ENCODE peak calls at places on chromosome 3, in eight cellular contexts. I is fibroblast of mammary gland, Y is GM12865, G is A549, D is mucosa of descending colon, V is AG10803, W is adrenal gland, F is body of pancreas. U is an unnamed sample.

GRCh38 chr3:170058127-170058526 is 20.3 kb downstream of the GPR160 start:
- DNase-seq in W (no peak), V (no peak), D (no peak), F (no peak), Y (peak), I (no peak), G (no peak), U (no peak)

GRCh38 chr3:17301271-17301670 is 416.5 kb downstream of the PLCL2 start:
- DNase-seq in G (no peak), F (no peak), V (no peak), Y (no peak), D (no peak), W (peak), I (peak), U (no peak)

GRCh38 chr3:34008191-34008590 is 209.8 kb downstream of the PDCD6IP start:
- DNase-seq in F (no peak), D (no peak), G (no peak), Y (no peak), W (no peak), I (peak), V (peak), U (no peak)

GRCh38 chr3:147937341-147937740 is 528.2 kb downstream of the ZIC1 start:
- DNase-seq in I (no peak), W (no peak), G (no peak), F (no peak), Y (no peak), V (no peak), D (no peak), U (peak)

GRCh38 chr3:141051641-141052569 is 758 bp downstream of the SPSB4 start:
- DNase-seq in I (peak), F (peak), W (no peak), V (no peak), D (no peak), G (peak), Y (no peak), U (peak)

GRCh38 chr3:55090746-55091145 is 162.9 kb upstream of the LRTM1 start:
- DNase-seq in I (no peak), V (no peak), F (no peak), Y (no peak), G (no peak), W (no peak), D (no peak), U (no peak)

GRCh38 chr3:185046623-185047022 is 106.2 kb downstream of the C3orf70 start:
- DNase-seq in W (no peak), G (no peak), F (no peak), Y (no peak), I (no peak), V (no peak), D (no peak), U (no peak)

GRCh38 chr3:58988041-58988440 is 61.8 kb downstream of the CFAP20DC start:
- DNase-seq in G (no peak), V (no peak), Y (no peak), F (no peak), I (no peak), D (no peak), W (no peak), U (no peak)

GRCh38 chr3:184741798-184742675 is 30.2 kb upstream of the MAGEF1 start:
- DNase-seq in G (no peak), Y (no peak), D (no peak), I (no peak), W (no peak), V (no peak), F (no peak), U (no peak)

GRCh38 chr3:43388909-43389308 is 102.6 kb downstream of the SNRK start:
- DNase-seq in I (no peak), Y (no peak), V (no peak), F (no peak), W (no peak), D (no peak), G (no peak), U (no peak)

GRCh38 chr3:66198437-66199088 is 22.2 kb upstream of the SLC25A26 start:
- DNase-seq in D (no peak), Y (no peak), F (no peak), W (no peak), V (no peak), I (no peak), G (no peak), U (no peak)

GRCh38 chr3:181712505-181713299 is 977 bp downstream of the SOX2 start:
- DNase-seq in V (no peak), Y (no peak), F (no peak), W (no peak), I (no peak), G (peak), D (no peak), U (peak)

GRCh38 chr3:73480187-73480672 is 144.5 kb downstream of the PDZRN3 start:
- DNase-seq in W (no peak), I (peak), F (peak), G (no peak), D (no peak), V (peak), Y (no peak), U (no peak)

GRCh38 chr3:192515661-192516040 is 211.7 kb downstream of the FGF12 start:
- DNase-seq in W (no peak), D (no peak), F (no peak), I (no peak), V (no peak), Y (no peak), G (no peak), U (no peak)

GRCh38 chr3:150783920-150784746 is 21.2 kb upstream of the SIAH2 start:
- DNase-seq in F (no peak), D (no peak), V (no peak), W (no peak), I (peak), Y (peak), G (no peak), U (no peak)

GRCh38 chr3:136949708-136950107 is 8.1 kb upstream of the IL20RB start:
- DNase-seq in Y (no peak), G (no peak), W (no peak), V (peak), D (no peak), I (peak), F (no peak), U (peak)
- TF ChIP-seq CTCF in Y (no peak), G (peak), W (no peak), V (peak), D (no peak), I (peak), F (no peak), U (no peak)

GRCh38 chr3:39038165-39038564 is 13.6 kb downstream of the SCN11A start:
- DNase-seq in V (peak), F (no peak), Y (no peak), G (no peak), I (peak), W (no peak), D (no peak), U (peak)
- H3K4me3 ChIP-seq in V (no peak), F (no peak), Y (no peak), G (no peak), I (no peak), W (no peak), D (no peak), U (no peak)

GRCh38 chr3:22117091-22117490 is 366.1 kb upstream of the ZNF385D start:
- DNase-seq in G (no peak), W (no peak), Y (no peak), V (no peak), F (no peak), D (no peak), I (peak), U (peak)
- TF ChIP-seq CTCF in G (no peak), W (no peak), Y (no peak), V (no peak), F (no peak), D (no peak), I (no peak), U (no peak)

DNA sequence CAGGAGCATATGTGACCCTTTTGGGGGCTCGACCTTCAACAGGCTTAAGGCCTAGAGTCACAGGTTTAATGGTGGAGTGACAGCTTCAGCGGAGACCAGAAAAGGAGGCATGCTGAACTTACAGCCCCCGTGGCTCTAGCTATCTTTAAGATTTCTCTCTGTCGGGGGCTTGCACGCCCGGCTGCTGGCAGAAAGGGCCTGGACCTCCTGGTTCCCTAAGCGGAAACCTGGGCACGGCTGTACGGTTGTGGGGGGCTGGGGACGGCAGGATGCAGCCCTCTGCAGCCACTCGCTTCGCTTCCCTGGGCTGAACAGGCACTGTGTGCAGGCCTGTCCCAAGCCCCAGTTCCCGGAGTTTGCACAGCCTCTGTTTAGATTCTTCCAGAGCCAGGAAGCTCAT is 513 bp upstream of the CACNA2D2 start:
- DNase-seq in G (no peak), D (no peak), W (no peak), V (no peak), I (no peak), F (no peak), Y (no peak), U (no peak)
- H3K4me3 ChIP-seq in G (peak), D (no peak), W (no peak), V (no peak), I (no peak), F (no peak), Y (no peak), U (no peak)

DNA sequence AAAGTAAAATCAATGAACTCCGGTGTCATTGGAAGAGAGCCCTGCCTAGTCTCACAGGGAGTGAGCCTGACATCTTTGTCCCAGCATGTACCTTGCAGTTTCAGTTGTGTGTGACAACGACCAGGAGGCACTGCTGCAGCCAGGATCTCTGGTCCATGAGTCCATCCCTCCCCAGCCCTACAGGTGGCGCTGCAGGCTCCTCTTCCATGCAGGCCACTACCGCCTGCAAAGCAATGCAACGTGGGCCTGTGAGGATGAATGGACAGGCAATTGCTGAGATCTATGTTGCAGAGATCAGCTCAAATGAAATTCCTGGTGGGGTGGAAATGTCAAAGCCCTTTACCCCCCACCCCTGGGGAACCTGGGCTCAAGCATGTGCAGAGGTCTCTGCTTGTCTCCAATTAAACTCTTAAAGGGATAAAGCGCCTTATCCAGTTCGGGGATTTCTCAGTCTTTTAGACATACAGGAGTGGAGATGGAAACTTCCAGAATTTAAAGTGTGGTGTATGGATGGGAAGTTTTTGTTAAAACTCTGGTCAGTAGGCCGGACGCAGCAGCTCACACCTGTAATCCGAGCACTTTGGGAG is 35.8 kb downstream of the TKT start:
- DNase-seq in V (peak), W (peak), G (peak), D (peak), I (peak), F (peak), Y (peak), U (peak)
- TF ChIP-seq CTCF in V (peak), W (peak), G (peak), D (peak), I (peak), F (peak), Y (peak), U (peak)

GRCh38 chr3:50303038-50303815 is at the start of gene HYAL1:
- DNase-seq in F (peak), V (no peak), Y (peak), G (peak), D (peak), W (peak), I (peak), U (no peak)
- H3K4me3 ChIP-seq in F (no peak), V (no peak), Y (no peak), G (no peak), D (no peak), W (no peak), I (peak), U (no peak)

DNA sequence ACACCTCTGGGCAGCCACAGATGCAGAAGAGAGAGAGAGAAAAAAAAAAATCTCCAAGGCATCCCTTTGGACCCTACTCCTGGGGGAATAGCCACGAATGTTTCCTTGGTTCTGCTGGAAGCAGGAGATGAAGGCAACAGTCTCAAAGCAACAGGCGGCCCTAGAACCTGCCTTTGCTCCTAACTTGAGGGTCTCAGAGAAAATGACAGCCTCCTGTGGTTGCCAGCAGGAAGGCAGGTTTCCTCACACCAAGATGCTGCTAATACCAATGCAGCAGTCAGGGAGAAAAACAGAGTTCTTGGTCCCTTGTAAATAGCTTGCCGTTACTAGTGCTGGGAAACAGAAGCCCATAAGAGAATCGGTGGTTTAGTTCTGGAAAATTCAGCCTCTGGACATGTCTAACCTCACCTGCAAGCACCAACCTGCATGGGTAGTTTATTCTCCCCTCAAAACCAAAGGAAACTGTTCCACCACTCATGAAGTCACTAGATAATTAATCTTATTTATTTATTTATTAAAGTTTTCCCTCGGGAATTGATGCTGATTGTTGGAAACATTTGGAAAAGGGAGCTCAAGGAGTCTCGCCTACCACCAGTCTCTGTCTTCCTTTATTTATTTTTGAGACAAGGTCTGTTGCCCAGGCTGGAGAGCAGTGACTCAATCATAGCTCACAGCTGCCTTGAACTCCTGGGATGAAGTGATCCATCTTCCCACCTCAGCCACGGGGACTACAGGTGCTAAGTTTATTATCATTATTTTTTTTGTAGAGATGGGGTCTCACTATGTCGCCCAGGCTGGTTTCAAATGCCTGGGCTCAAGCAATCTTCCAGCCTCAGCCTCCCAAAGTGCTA is 872 bp upstream of the FRMD4B start:
- DNase-seq in W (no peak), V (no peak), I (no peak), F (no peak), Y (no peak), D (no peak), G (no peak), U (peak)
- TF ChIP-seq CTCF in W (no peak), V (no peak), I (no peak), F (no peak), Y (no peak), D (no peak), G (no peak), U (no peak)

DNA sequence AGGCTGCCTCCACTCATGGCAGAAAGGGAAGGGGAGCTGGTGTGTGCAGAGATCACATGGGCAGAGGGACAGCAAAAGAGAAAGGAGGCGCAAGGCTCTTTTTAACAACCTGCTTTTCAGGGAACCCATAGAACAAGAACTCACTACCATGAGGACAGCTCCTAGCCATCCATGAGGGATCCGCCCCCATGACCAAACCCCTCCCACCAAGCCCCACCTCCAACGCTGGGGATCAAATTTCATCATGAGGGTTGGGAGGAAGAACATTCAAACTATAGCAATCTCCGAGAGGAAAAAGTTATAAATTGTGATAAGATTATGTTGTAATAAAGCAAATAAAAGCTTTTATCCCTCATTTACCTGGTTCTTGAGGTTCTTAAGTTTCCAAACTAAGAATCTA is 84.7 kb upstream of the LMCD1 start:
- DNase-seq in I (peak), G (peak), F (peak), D (peak), V (peak), W (peak), Y (peak), U (no peak)
- H3K4me3 ChIP-seq in I (no peak), G (no peak), F (no peak), D (no peak), V (no peak), W (no peak), Y (no peak), U (no peak)

GRCh38 chr3:128845695-128846491 is 33.5 kb upstream of the ACAD9 start:
- DNase-seq in V (peak), F (peak), Y (peak), W (peak), G (peak), I (peak), D (peak), U (peak)
- TF ChIP-seq CTCF in V (peak), F (peak), Y (peak), W (peak), G (peak), I (peak), D (peak), U (peak)

GRCh38 chr3:188779537-188779936 is 392.2 kb upstream of the TPRG1 start:
- DNase-seq in W (no peak), V (peak), G (no peak), I (peak), D (no peak), F (no peak), Y (no peak), U (no peak)

GRCh38 chr3:188780188-188781147 is 391.3 kb upstream of the TPRG1 start:
- DNase-seq in I (peak), Y (no peak), D (no peak), V (peak), W (peak), F (peak), G (no peak), U (peak)

GRCh38 chr3:188788621-188789081 is 383.1 kb upstream of the TPRG1 start:
- DNase-seq in W (peak), Y (peak), I (peak), V (peak), F (peak), D (no peak), G (no peak), U (peak)

GRCh38 chr3:188786424-188786823 is 385.3 kb upstream of the TPRG1 start:
- DNase-seq in V (no peak), Y (no peak), W (no peak), D (no peak), G (no peak), I (no peak), F (no peak), U (no peak)

GRCh38 chr3:188782725-188783124 is 389.0 kb upstream of the TPRG1 start:
- DNase-seq in W (peak), G (no peak), D (no peak), V (no peak), F (no peak), Y (no peak), I (no peak), U (no peak)
- H3K4me3 ChIP-seq in W (no peak), G (no peak), D (no peak), V (no peak), F (no peak), Y (no peak), I (no peak), U (no peak)